ENCODE peak calls at places on chromosome 13, in four cellular contexts. E is stomach, X is body of pancreas, J is uterus. Q is an unnamed sample.

GRCh38 chr13:21501709-21502108 is 42.6 kb upstream of the ZDHHC20 start:
- DNase-seq in E (no peak), X (no peak), J (no peak), Q (no peak)

GRCh38 chr13:75704194-75704941 is 68.2 kb downstream of the LMO7 start:
- DNase-seq in E (no peak), X (no peak), J (no peak), Q (no peak)

GRCh38 chr13:73717632-73718031 is 416.6 kb downstream of the KLF12 start:
- DNase-seq in E (no peak), X (peak), J (no peak), Q (no peak)

GRCh38 chr13:22121340-22121739 is 450.5 kb downstream of the FGF9 start:
- DNase-seq in E (no peak), X (no peak), J (no peak), Q (no peak)

GRCh38 chr13:113836917-113837553 is 26.8 kb downstream of the GAS6 start:
- DNase-seq in E (peak), X (peak), J (peak), Q (no peak)

GRCh38 chr13:74730556-74731331 is 596.5 kb upstream of the KLF12 start:
- DNase-seq in E (no peak), X (no peak), J (no peak), Q (no peak)

GRCh38 chr13:25085125-25085742 is 10.7 kb upstream of the PABPC3 start:
- DNase-seq in E (peak), X (peak), J (no peak), Q (no peak)

GRCh38 chr13:40206241-40207109 is 460.0 kb downstream of the FOXO1 start:
- DNase-seq in E (peak), X (peak), J (no peak), Q (peak)

GRCh38 chr13:84139561-84140158 is 257.4 kb upstream of the SLITRK1 start:
- DNase-seq in E (no peak), X (no peak), J (no peak), Q (no peak)

GRCh38 chr13:64441740-64442139 is 2788.4 kb downstream of the PCDH9 start:
- DNase-seq in E (no peak), X (no peak), J (no peak), Q (no peak)

GRCh38 chr13:102812616-102813287 is 13.8 kb downstream of the BIVM start:
- DNase-seq in E (no peak), X (no peak), J (no peak), Q (no peak)

GRCh38 chr13:34897220-34897619 is 44.9 kb upstream of the NBEA start:
- DNase-seq in E (no peak), X (no peak), J (no peak), Q (no peak)

GRCh38 chr13:44249439-44249838 is 124.2 kb upstream of the SERP2 start:
- DNase-seq in E (no peak), X (peak), J (peak), Q (peak)

GRCh38 chr13:71751074-71751473 is 115.9 kb downstream of the DACH1 start:
- DNase-seq in E (no peak), X (no peak), J (no peak), Q (no peak)

GRCh38 chr13:85383291-85383690 is 415.9 kb downstream of the SLITRK6 start:
- DNase-seq in E (no peak), X (no peak), J (no peak), Q (no peak)

GRCh38 chr13:59398127-59398526 is 765.6 kb downstream of the DIAPH3 start:
- DNase-seq in E (no peak), X (no peak), J (no peak), Q (no peak)

GRCh38 chr13:20904908-20905307 is 2.4 kb upstream of the XPO4 start:
- DNase-seq in E (no peak), X (no peak), J (no peak), Q (no peak)

GRCh38 chr13:58953638-58954037 is 1210.1 kb downstream of the DIAPH3 start:
- DNase-seq in E (no peak), X (no peak), J (no peak), Q (no peak)

GRCh38 chr13:114115796-114116195 is 16.6 kb downstream of the RASA3 start:
- DNase-seq in E (peak), X (no peak), J (no peak), Q (peak)

GRCh38 chr13:74132152-74132767 is 1.9 kb downstream of the KLF12 start:
- DNase-seq in E (no peak), X (no peak), J (no peak), Q (no peak)

GRCh38 chr13:53605306-53605705 is 576.7 kb downstream of the OLFM4 start:
- DNase-seq in E (no peak), X (no peak), J (no peak), Q (no peak)

GRCh38 chr13:98534821-98535220 is 42.1 kb downstream of the STK24 start:
- DNase-seq in E (no peak), X (no peak), J (no peak), Q (no peak)

GRCh38 chr13:41461527-41462124 is 4.3 kb downstream of the RGCC start:
- DNase-seq in E (no peak), X (no peak), J (no peak), Q (no peak)

GRCh38 chr13:75587679-75588078 is 38.1 kb downstream of the UCHL3 start:
- DNase-seq in E (no peak), X (no peak), J (no peak), Q (no peak)

GRCh38 chr13:40539954-40540706 is 126.3 kb downstream of the FOXO1 start:
- DNase-seq in E (no peak), X (peak), J (no peak), Q (no peak)

GRCh38 chr13:99969368-99969933 is 2.1 kb downstream of the ZIC5 start:
- DNase-seq in E (no peak), X (no peak), J (no peak), Q (no peak)
- H3K4me3 ChIP-seq in E (peak), X (no peak), J (no peak), Q (no peak)

GRCh38 chr13:27617801-27618411 is 2.4 kb downstream of the LNX2 start:
- DNase-seq in E (peak), X (peak), J (no peak), Q (no peak)
- TF ChIP-seq POLR2A in E (no peak), X (peak), J (no peak), Q (no peak)

DNA sequence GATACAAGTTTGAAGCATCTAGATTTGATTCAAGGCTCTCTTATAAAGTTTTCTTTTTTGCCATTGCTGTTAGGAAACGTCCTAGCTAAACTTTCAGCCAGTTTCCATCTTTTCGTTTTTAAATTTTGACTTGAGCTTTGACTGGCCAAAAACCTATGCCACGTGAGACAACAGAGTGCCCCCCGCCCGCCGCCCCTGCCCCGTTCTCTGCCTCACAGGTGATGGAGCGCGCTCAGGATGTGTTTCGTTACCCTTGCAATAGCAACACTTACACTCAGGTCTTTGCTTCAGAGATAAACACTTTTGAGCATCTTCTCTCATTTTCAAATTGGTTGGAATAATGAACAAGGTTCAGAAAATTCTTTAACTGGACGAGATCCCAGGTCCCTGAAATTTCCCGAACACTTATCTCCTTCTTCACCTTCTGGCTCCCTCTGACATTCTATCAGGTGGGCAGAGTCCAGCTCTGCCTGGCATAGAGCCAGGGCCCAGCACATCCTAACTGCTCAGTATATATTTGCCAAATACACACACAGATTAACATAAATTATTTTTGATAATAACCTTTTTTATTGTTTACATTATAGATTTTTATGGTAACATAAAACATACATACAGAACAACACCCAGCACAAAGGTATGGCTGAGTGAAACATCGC is 301.1 kb downstream of the IRS2 start:
- DNase-seq in E (no peak), X (no peak), J (no peak), Q (no peak)
- TF ChIP-seq CTCF in E (no peak), X (no peak), J (no peak), Q (no peak)

GRCh38 chr13:110915874-110916670 is 1.2 kb upstream of the ANKRD10 start:
- DNase-seq in E (no peak), X (no peak), J (no peak), Q (no peak)

GRCh38 chr13:110915057-110915873 is at the start of gene ANKRD10:
- DNase-seq in E (peak), X (peak), J (peak), Q (peak)

GRCh38 chr13:110913911-110914292 is 967 bp downstream of the ANKRD10 start:
- DNase-seq in E (no peak), X (no peak), J (peak), Q (no peak)

GRCh38 chr13:110914293-110915056 is 394 bp downstream of the ANKRD10 start:
- DNase-seq in E (peak), X (peak), J (peak), Q (peak)

DNA sequence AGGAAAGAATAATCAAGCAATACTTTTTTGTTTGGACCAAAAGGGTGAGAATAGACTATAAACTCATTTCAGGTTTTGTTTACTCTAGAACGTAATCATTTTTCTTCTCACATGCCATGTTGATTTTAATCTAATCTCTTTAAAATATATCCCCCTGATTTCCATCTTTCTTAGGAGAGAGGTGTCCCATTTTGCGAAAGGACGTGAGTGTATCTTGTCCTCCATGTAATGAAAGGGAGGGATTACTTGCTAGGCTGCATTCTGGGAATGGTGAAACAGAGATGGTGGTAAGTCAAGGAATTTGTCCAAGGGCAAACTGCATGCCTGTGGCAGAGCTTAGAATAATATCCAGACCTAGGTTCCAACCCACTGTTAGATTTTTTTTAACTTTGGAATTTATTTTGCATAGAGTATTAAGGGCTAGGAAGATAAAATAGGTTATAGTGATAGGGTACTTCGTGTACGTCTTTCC is 1.8 kb upstream of the ANKRD10 start:
- DNase-seq in E (no peak), X (no peak), J (no peak), Q (no peak)
- H3K4me3 ChIP-seq in E (no peak), X (no peak), J (no peak), Q (no peak)

DNA sequence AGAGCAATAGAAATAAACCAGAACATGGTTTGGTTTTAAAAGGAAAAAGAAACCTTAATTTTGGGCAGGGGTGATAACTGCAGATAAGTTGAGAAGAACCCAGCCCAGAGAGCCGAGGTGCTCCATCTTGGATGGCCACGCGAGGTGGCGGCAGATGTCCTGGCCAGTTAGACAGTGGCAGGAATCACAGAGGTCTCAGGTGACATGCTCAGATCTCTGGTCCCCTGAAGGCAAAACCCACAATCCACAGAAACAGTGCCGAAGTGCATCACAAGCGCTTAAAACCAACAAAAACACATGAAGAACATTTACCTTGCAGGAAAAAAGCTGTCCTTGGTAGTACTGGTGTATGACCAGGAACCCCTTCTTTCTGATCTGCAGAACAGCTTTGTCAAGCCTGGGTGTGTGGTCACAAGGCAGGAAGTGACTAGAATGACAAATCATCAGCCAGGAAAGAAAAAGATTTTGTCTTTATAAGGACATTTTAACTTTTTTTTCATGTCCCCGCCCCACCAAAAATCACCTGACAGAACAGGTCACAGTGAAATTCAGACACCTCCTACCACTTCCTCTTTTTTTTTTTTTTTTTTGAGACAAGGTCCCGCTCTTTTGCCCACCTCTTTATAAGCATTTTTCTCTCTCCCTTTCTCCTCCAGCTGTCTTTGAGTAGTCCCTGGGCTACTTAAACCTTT is at the start of gene LCP1:
- DNase-seq in E (peak), X (peak), J (no peak), Q (peak)
- TF ChIP-seq POLR2A in E (no peak), X (peak), J (no peak), Q (no peak)

GRCh38 chr13:49814551-49815270 is 22.2 kb upstream of the KPNA3 start:
- DNase-seq in E (no peak), X (no peak), J (no peak), Q (no peak)
- TF ChIP-seq CTCF in E (no peak), X (no peak), J (no peak), Q (no peak)

DNA sequence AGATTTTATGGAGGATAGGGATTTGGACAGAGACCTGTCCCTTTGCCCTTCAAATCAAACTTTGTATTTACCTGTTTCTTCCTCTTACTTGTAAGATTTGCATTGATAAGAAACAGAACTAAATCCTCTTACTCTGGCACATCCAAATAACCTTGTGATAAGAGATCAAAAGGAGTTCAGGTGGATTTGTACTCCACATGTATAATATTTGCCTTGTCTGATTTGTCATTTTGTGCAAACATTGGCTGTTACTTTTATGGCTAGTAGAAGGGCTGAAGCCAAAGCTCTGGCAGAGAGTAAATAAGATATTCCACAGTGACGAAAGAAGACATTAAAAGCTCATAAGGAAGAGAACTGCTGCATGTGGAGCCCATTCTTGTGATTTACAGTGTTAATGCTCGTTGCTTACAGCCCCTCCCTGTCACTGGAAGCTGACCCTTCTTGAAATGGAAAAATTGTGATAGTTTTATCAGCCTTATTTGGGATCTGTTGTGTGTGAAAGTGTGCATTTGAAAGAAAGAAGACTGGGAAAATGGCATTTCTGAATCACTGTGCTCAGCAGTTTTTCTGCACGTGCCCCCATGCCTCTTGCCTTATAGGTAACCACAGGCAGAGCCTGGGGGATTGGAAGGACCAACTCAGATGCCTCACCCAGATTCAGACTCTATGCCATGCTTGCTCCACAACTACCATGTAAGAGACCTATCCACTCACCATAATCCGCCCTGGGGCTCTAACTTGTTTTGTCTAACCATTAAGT is 68.2 kb downstream of the OXGR1 start:
- DNase-seq in E (no peak), X (peak), J (no peak), Q (no peak)
- H3K4me3 ChIP-seq in E (no peak), X (no peak), J (no peak), Q (no peak)

DNA sequence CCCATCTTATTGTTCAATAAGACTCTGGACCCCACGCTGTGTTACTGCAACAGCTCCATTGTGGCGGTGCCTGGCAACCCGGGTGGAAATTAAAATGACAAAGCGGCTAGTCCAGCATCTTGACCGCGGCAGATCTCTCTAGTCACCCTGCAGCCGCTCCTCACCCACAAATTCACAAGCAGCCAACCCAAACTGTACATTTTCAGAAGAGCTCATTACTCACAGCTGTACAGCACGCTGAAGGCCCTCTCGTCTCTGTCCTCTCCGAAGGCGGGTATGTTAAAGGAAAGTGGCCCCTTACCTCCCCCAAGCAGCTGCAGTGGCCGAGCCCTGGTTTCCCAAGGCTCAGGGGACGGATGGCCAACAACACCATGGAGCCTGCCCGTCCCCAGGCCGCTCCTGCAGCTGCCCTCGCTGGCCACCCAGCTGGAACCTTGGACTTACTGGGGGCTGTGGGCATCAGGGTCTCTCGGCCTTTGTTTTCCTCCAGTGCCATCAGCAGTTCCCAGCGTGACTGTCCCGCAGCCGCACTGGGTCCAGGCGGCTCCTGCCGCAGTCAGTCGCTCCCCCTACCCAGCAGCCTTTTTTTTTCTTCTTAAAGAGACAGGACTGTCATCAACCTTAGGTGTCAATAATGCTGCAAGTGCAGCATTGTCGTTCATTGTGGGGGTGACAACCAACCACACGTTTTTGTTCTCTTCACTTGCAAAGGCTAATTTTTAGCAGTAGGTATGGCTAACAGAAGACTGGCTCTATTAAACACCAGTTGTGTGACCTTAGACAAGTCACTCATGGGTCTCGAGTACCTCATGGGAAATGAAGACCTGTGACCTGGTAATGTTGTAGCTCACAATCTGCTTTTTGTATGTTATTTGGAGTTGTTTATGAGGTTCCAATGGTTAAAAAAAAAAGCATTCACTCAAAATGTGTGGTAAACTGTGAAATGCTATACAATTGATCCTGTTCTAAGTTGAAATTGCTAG is at the start of gene SACS:
- DNase-seq in E (no peak), X (peak), J (no peak), Q (no peak)
- TF ChIP-seq POLR2A in E (no peak), X (peak), J (no peak), Q (no peak)

DNA sequence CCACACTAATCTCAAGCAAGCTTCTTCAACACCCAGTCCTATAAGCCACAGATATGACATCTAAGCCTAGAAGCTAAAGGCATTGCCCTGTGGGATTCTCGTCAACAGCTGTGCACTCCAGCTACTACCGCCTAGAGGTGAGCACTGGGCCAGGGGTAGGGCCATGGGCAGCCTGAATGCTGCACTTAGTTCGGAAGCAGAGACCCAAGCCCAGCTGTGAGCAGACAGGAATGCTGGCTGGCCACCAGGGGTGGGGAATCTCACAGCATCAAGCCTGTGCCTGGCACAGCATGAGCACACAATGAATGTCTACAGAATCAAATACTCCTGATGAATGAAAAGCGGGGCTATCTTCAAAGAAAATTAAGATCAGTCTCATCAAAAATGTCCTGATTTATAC is 167.5 kb upstream of the UBL3 start:
- DNase-seq in E (no peak), X (no peak), J (no peak), Q (no peak)
- TF ChIP-seq CTCF in E (no peak), X (no peak), J (no peak), Q (no peak)

Q was measured in lower leg skin.